ENCODE peak calls at places on chromosomes 1 and 21, in six cellular contexts. S, K, Q, N, V and C are unnamed samples.

GRCh38 chr1:99603699-99604595 is 42.0 kb upstream of the PALMD start:
- DNase-seq in S (peak; percentile 19), K (no peak), Q (peak; percentile 48), N (peak; percentile 74), V (no peak), C (no peak)

GRCh38 chr1:209630383-209631219 is 21.6 kb downstream of the LAMB3 start:
- DNase-seq in S (no peak), K (no peak), Q (peak; percentile 7), N (no peak), V (no peak), C (no peak)

GRCh38 chr21:28913071-28913470 is 79.6 kb downstream of the LTN1 start:
- DNase-seq in S (no peak), K (no peak), Q (no peak), N (no peak), V (no peak), C (no peak)

GRCh38 chr1:229254910-229255541 is 15.9 kb upstream of the RAB4A start:
- DNase-seq in S (no peak), K (peak; percentile 20), Q (no peak), N (no peak), V (no peak), C (no peak)

GRCh38 chr1:67674260-67675011 is 10.6 kb upstream of the GADD45A start:
- DNase-seq in S (peak; percentile 76), K (peak; percentile 77), Q (peak; percentile 96), N (peak; percentile 66), V (no peak), C (no peak)

GRCh38 chr21:28068455-28069358 is 924.0 kb downstream of the LTN1 start:
- DNase-seq in S (no peak), K (peak; percentile 11), Q (no peak), N (no peak), V (no peak), C (no peak)

GRCh38 chr1:4801192-4801924 is 146.9 kb downstream of the AJAP1 start:
- DNase-seq in S (no peak), K (no peak), Q (no peak), N (peak; percentile 1), V (no peak), C (no peak)

GRCh38 chr1:234658143-234658542 is 48.2 kb upstream of the IRF2BP2 start:
- DNase-seq in S (peak; percentile 73), K (no peak), Q (no peak), N (peak; percentile 55), V (peak; percentile 8), C (peak; percentile 84)

GRCh38 chr1:32285658-32286057 is 6.2 kb upstream of the HDAC1 start:
- DNase-seq in S (no peak), K (no peak), Q (no peak), N (no peak), V (no peak), C (no peak)

GRCh38 chr1:245956225-245956624 is 550.9 kb downstream of the SMYD3 start:
- DNase-seq in S (peak; percentile 55), K (peak; percentile 34), Q (peak; percentile 77), N (peak; percentile 45), V (no peak), C (no peak)

GRCh38 chr1:230156536-230156935 is 89.5 kb downstream of the GALNT2 start:
- DNase-seq in S (no peak), K (no peak), Q (no peak), N (no peak), V (no peak), C (no peak)

GRCh38 chr1:114455102-114455785 is 55.8 kb downstream of the TRIM33 start:
- DNase-seq in S (peak; percentile 70), K (no peak), Q (peak; percentile 28), N (no peak), V (no peak), C (no peak)

GRCh38 chr1:181789395-181789794 is 272.1 kb downstream of the ZNF648 start:
- DNase-seq in S (no peak), K (no peak), Q (no peak), N (no peak), V (no peak), C (no peak)

GRCh38 chr1:8133657-8134430 is 107.7 kb upstream of the ERRFI1 start:
- DNase-seq in S (peak; percentile 93), K (no peak), Q (peak; percentile 90), N (peak; percentile 98), V (peak; percentile 60), C (peak; percentile 57)

GRCh38 chr1:70051926-70052325 is 153.5 kb downstream of the LRRC40 start:
- DNase-seq in S (no peak), K (no peak), Q (no peak), N (no peak), V (no peak), C (no peak)

GRCh38 chr1:202143011-202143767 is 1.3 kb downstream of the ARL8A start:
- DNase-seq in S (no peak), K (peak; percentile 68), Q (peak; percentile 14), N (peak; percentile 15), V (no peak), C (peak; percentile 55)

DNA sequence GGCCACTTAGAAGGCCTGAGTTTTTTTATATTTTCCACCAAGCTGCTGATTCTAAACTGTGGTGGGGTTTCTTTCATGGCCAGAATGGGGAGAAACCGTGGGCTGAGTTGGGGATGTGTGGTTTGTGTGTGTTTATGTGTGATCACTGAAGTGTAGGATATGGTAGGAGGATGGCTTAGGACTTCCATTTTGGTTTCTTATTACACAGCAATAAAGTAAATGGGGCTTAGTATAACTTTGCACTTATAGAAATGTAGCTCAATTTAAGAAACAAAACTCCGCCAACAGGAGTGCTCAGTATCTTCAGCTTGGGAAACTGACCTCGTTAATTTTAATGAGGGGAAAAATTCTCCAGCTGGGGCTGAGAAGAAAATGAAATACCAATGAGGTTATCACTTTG is 77.8 kb downstream of the PBX1 start:
- DNase-seq in S (no peak), K (no peak), Q (no peak), N (peak; percentile 25), V (no peak), C (no peak)
- H3K4me1 ChIP-seq in S (peaks cover 18% of the 10 kb centered on the region), K (no peaks in the 10 kb centered on the region), Q (no peaks in the 10 kb centered on the region), N (peaks cover 18% of the 10 kb centered on the region), V (peaks cover 45% of the 10 kb centered on the region), C (peaks cover 60% of the 10 kb centered on the region)

DNA sequence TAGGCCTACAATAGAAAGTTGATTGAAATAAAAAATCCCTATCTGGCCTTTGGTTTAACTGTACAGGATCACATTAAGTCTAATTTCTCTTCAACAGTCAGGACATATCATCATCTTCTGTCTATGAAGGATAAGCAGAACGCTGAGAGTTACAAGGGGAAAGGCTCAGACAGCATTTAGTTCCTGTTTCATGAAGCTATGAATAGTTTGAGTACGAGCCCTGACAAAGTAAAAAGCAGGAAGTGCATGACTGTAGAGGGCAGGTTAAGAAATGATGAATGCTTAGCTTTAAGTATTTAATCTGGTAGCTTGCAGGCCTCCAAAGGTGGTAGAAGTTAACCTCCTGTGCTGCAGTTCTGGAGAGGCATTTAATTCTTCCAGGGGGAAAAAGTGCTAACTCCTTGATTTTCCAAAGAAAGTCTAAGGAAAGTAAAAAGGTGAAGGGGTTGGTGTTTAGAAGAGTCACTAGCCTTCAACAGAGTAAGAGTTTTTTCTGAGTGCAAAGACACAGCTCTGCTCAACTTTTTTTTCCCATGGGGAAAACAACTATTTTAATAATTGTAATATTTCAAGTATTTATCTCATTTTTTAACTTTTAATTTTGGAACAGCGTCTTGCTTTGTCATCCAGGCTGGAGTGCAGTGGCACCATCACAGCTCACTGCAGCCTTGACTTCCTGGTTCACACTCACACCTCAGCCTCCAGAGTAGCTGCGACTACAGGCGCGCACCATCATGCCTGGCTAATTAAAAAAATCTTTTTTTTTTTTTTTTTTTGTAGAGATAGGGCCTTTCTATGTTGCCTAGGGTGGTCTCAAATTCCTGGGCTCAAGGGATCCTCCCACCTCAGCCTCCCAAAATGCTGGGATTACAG is 202.8 kb downstream of the APP start:
- DNase-seq in S (no peak), K (peak; percentile 87), Q (peak; percentile 88), N (peak; percentile 25), V (no peak), C (no peak)
- TF ChIP-seq CTCF in S (no peak), K (no peak), Q (no peak), N (no peak), V (no peak), C (no peak)

GRCh38 chr1:158951956-158952355 is 20.6 kb downstream of the PYHIN1 start:
- DNase-seq in S (no peak), K (peak; percentile 97), Q (no peak), N (no peak), V (no peak), C (no peak)

DNA sequence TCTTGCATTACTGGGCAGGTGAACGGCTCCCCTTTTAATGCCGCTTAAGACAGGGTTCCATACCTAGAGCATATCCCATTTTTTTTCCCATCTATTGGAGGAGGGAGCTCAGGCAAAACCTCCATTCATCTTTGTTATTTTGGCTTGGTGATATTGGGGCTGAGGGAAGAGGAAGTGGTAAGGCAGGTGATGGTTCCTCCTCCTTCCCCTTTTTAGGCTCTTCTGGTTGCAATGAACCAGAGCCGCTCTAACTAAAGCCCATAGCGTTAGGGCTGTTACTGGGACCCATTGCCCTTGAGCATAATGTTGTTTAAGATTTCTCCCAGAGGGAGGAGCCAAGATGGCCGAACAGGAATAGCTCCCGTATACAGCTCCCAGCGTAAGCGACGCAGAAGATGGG is 21.1 kb downstream of the PYHIN1 start:
- DNase-seq in S (no peak), K (peak; percentile 91), Q (no peak), N (no peak), V (no peak), C (no peak)
- H2AFZ ChIP-seq in S (no peak overlapping the region), K (no peak overlapping the region), Q (no peak overlapping the region), N (no peak overlapping the region), V (no peak overlapping the region), C (no peak overlapping the region)

DNA sequence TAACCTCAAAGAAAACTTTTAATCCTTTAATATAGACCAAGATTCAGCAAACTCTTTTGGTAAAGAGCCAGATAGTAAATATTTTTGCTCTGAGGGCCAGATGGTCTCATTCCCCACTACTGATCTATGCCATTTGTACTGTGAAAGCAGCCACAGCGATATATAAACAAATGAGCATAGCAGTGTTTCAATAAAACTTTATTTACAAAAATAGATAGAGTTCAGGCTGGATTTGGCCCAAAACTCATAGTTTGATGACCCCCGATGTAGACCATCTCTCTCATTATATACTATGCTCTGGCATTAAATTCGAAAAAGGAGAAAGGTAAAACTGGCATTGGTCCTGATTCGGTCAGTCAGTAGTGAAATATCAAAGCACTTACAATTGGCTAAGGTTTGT is 195.8 kb upstream of the NRIP1 start:
- DNase-seq in S (no peak), K (no peak), Q (no peak), N (no peak), V (no peak), C (no peak)
- H3K4me1 ChIP-seq in S (no peaks in the 10 kb centered on the region), K (no peaks in the 10 kb centered on the region), Q (no peaks in the 10 kb centered on the region), N (no peaks in the 10 kb centered on the region), V (no peaks in the 10 kb centered on the region), C (no peaks in the 10 kb centered on the region)

GRCh38 chr1:219837274-219837993 is 90.9 kb downstream of the SLC30A10 start:
- DNase-seq in S (peak; percentile 54), K (peak; percentile 38), Q (peak; percentile 55), N (peak; percentile 50), V (peak; percentile 60), C (no peak)
- TF ChIP-seq CTCF in S (peak; percentile 51), K (peak; percentile 81), Q (peak; percentile 29), N (peak; percentile 71), V (peak; percentile 63), C (peak; percentile 81)

DNA sequence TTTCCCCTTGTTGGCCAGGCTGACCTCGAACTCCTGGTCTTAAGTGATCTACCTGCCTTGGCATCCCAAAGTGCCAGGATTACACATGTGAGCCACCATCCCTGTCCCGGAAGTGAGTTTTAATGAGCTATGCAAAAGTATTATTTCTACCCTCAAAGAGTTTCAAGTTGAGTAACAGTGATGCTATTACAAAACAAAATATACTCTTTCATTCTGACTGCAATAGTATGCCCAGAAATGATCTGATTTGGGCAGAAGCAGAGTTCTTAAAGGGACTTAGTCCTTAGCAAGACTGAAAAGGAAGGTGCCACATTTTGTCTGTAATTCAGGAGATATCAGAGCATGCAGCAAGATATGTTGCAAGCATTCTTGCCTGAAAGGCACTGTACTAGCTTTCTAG is 375.4 kb downstream of the NUF2 start:
- DNase-seq in S (no peak), K (no peak), Q (no peak), N (no peak), V (no peak), C (no peak)
- H2AFZ ChIP-seq in S (no peak overlapping the region), K (no peak overlapping the region), Q (no peak overlapping the region), N (no peak overlapping the region), V (no peak overlapping the region), C (no peak overlapping the region)